ENCODE peak calls at places on chromosomes 1 and 21, in five cellular contexts. One of them, this sample, is unnamed.

GRCh38 chr21:41344146-41344545 is 17.7 kb upstream of the MX2 start:
- DNase-seq in K562: no peak
- DNase-seq in H1: no peak
- DNase-seq in GM12878: no peak
- DNase-seq in HepG2: no peak
- DNase-seq in this sample: no peak

GRCh38 chr1:215957692-215958091 is 390.6 kb downstream of the KCTD3 start:
- DNase-seq in K562: no peak
- DNase-seq in H1: no peak
- DNase-seq in GM12878: no peak
- DNase-seq in HepG2: no peak
- DNase-seq in this sample: no peak

GRCh38 chr1:151314137-151314875 is 12.9 kb downstream of the PI4KB start:
- DNase-seq in H1: no peak
- DNase-seq in HepG2: peak; percentile 15
- DNase-seq in GM12878: no peak
- DNase-seq in K562: no peak
- DNase-seq in this sample: no peak

GRCh38 chr1:34129630-34130029 is 35.4 kb downstream of the CSMD2 start:
- DNase-seq in H1: peak; percentile 40
- DNase-seq in GM12878: no peak
- DNase-seq in K562: no peak
- DNase-seq in HepG2: no peak
- DNase-seq in this sample: no peak

GRCh38 chr21:33936221-33937038 is 20.8 kb upstream of the ATP5PO start:
- DNase-seq in K562: no peak
- DNase-seq in HepG2: no peak
- DNase-seq in H1: no peak
- DNase-seq in GM12878: no peak
- DNase-seq in this sample: no peak

GRCh38 chr1:21664806-21665588 is 4.2 kb downstream of the RAP1GAP start:
- DNase-seq in HepG2: no peak
- DNase-seq in H1: no peak
- DNase-seq in GM12878: no peak
- DNase-seq in K562: no peak
- DNase-seq in this sample: no peak

GRCh38 chr1:51666463-51666862 is 49.6 kb downstream of the OSBPL9 start:
- DNase-seq in HepG2: no peak
- DNase-seq in H1: no peak
- DNase-seq in GM12878: no peak
- DNase-seq in K562: no peak
- DNase-seq in this sample: no peak

GRCh38 chr1:57986432-57986831 is 560.1 kb downstream of the OMA1 start:
- DNase-seq in K562: peak; percentile 0
- DNase-seq in GM12878: no peak
- DNase-seq in H1: no peak
- DNase-seq in HepG2: no peak
- DNase-seq in this sample: no peak

GRCh38 chr1:119766374-119766794 is 2.3 kb downstream of the HMGCS2 start:
- DNase-seq in HepG2: peak; percentile 93
- DNase-seq in H1: no peak
- DNase-seq in K562: no peak
- DNase-seq in GM12878: no peak
- DNase-seq in this sample: no peak

GRCh38 chr1:205658943-205659581 is 21.2 kb downstream of the SLC45A3 start:
- DNase-seq in GM12878: no peak
- DNase-seq in HepG2: peak; percentile 46
- DNase-seq in K562: peak; percentile 88
- DNase-seq in H1: peak; percentile 94
- DNase-seq in this sample: no peak

GRCh38 chr1:243421784-243422183 is 165.9 kb downstream of the SDCCAG8 start:
- DNase-seq in GM12878: no peak
- DNase-seq in HepG2: no peak
- DNase-seq in H1: no peak
- DNase-seq in K562: peak; percentile 71
- DNase-seq in this sample: no peak

GRCh38 chr1:18288609-18289219 is 181.1 kb downstream of the IGSF21 start:
- DNase-seq in HepG2: no peak
- DNase-seq in K562: peak; percentile 24
- DNase-seq in H1: no peak
- DNase-seq in GM12878: no peak
- DNase-seq in this sample: no peak

GRCh38 chr21:44333701-44334636 is 5.2 kb downstream of the CFAP410 start:
- DNase-seq in H1: no peak
- DNase-seq in HepG2: no peak
- DNase-seq in K562: no peak
- DNase-seq in GM12878: no peak
- DNase-seq in this sample: no peak

GRCh38 chr1:36835696-36836095 is 198.6 kb downstream of the GRIK3 start:
- DNase-seq in H1: no peak
- DNase-seq in GM12878: no peak
- DNase-seq in K562: no peak
- DNase-seq in HepG2: no peak
- DNase-seq in this sample: no peak

GRCh38 chr21:45427331-45428271 is 22.6 kb downstream of the COL18A1 start:
- DNase-seq in HepG2: peak; percentile 93
- DNase-seq in H1: no peak
- DNase-seq in GM12878: no peak
- DNase-seq in K562: peak; percentile 73
- DNase-seq in this sample: peak; percentile 67

GRCh38 chr1:202163281-202164270 is 3.2 kb upstream of the PTPN7 start:
- DNase-seq in HepG2: no peak
- DNase-seq in H1: no peak
- DNase-seq in K562: no peak
- DNase-seq in GM12878: no peak
- DNase-seq in this sample: no peak

GRCh38 chr1:3315399-3315798 is 139.1 kb upstream of the ARHGEF16 start:
- DNase-seq in K562: no peak
- DNase-seq in GM12878: no peak
- DNase-seq in HepG2: no peak
- DNase-seq in H1: no peak
- DNase-seq in this sample: no peak

GRCh38 chr1:76625887-76626286 is 241.4 kb upstream of the ST6GALNAC5 start:
- DNase-seq in K562: no peak
- DNase-seq in H1: no peak
- DNase-seq in HepG2: no peak
- DNase-seq in GM12878: no peak
- DNase-seq in this sample: no peak

GRCh38 chr21:36522174-36522810 is 42.4 kb upstream of the CLDN14 start:
- DNase-seq in H1: no peak
- DNase-seq in K562: no peak
- DNase-seq in GM12878: no peak
- DNase-seq in HepG2: no peak
- DNase-seq in this sample: no peak

GRCh38 chr1:171139890-171140289 is 45.2 kb upstream of the FMO2 start:
- DNase-seq in K562: no peak
- DNase-seq in H1: no peak
- DNase-seq in GM12878: no peak
- DNase-seq in HepG2: no peak
- DNase-seq in this sample: no peak

GRCh38 chr1:240555524-240555923 is 56.4 kb downstream of the GREM2 start:
- DNase-seq in K562: no peak
- DNase-seq in GM12878: no peak
- DNase-seq in H1: no peak
- DNase-seq in HepG2: no peak
- DNase-seq in this sample: no peak

GRCh38 chr1:170530972-170531757 is 801 bp upstream of the GORAB start:
- DNase-seq in HepG2: no peak
- DNase-seq in K562: peak; percentile 33
- DNase-seq in H1: no peak
- DNase-seq in GM12878: no peak
- DNase-seq in this sample: no peak

GRCh38 chr1:39900662-39901485 is 843 bp downstream of the MYCL start:
- DNase-seq in H1: peak; percentile 67
- DNase-seq in GM12878: no peak
- DNase-seq in K562: peak; percentile 60
- DNase-seq in HepG2: no peak
- DNase-seq in this sample: no peak

GRCh38 chr1:204102719-204103118 is 29.8 kb downstream of the SOX13 start:
- DNase-seq in H1: no peak
- DNase-seq in K562: peak; percentile 8
- DNase-seq in GM12878: no peak
- DNase-seq in HepG2: peak; percentile 49
- DNase-seq in this sample: peak; percentile 31

GRCh38 chr1:47128221-47128620 is 9.0 kb upstream of the CYP4A22 start:
- DNase-seq in H1: no peak
- DNase-seq in HepG2: no peak
- DNase-seq in K562: no peak
- DNase-seq in GM12878: no peak
- DNase-seq in this sample: no peak
- TF ChIP-seq SRF in H1: no peak
- TF ChIP-seq SRF in HepG2: no peak
- TF ChIP-seq SRF in K562: no peak
- TF ChIP-seq SRF in GM12878: no peak
- TF ChIP-seq SRF in this sample: no peak

DNA sequence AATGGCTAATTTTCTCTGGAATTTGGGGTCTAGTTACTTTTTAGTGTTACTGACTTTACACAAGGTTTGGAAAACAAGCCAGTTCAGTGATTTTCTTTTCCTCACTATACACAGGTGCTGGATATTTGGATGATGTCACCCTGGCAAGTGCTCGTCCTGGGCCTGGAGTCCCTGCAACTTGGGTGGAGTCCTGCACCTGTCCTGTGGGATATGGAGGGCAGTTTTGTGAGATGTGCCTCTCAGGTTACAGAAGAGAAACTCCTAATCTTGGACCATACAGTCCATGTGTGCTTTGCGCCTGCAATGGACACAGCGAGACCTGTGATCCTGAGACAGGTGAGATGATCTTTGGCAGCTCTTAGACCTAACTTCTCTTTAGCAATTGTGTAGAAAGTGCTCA is 64.5 kb upstream of the LAMC2 start:
- DNase-seq in K562: no peak
- DNase-seq in GM12878: no peak
- DNase-seq in HepG2: no peak
- DNase-seq in H1: no peak
- DNase-seq in this sample: no peak
- TF ChIP-seq SP1 in K562: no peak
- TF ChIP-seq SP1 in GM12878: no peak
- TF ChIP-seq SP1 in HepG2: no peak
- TF ChIP-seq SP1 in H1: no peak
- TF ChIP-seq SP1 in this sample: no peak

DNA sequence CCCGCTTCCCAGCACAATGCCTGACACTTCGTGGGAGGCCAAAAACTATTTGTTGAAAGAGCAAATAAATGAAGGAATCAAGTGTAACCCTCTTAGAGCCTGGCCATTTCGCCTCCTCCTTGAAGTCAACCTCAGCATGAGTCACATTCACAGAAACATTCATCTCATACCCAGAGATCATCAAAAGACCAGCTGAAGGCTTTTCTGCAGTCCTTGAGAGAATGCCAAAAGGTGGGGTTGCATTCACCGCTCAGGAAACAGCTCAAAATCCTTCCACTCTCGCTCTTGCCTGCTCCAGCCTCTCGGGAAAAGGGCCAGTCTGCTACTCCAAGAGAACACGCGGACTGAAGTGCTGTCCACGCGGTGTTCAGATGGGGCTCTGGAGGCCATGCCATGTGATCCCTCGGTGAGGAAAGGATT is 90.0 kb downstream of the VWA5B1 start:
- DNase-seq in GM12878: no peak
- DNase-seq in K562: no peak
- DNase-seq in H1: no peak
- DNase-seq in HepG2: no peak
- DNase-seq in this sample: peak; percentile 23
- TF ChIP-seq YY1 in GM12878: no peak
- TF ChIP-seq YY1 in K562: no peak
- TF ChIP-seq YY1 in H1: no peak
- TF ChIP-seq YY1 in HepG2: no peak
- TF ChIP-seq YY1 in this sample: no peak

GRCh38 chr1:19397217-19397945 is 85.3 kb downstream of the SLC66A1 start:
- DNase-seq in H1: no peak
- DNase-seq in K562: no peak
- DNase-seq in HepG2: no peak
- DNase-seq in GM12878: no peak
- DNase-seq in this sample: no peak
- TF ChIP-seq SRF in H1: no peak
- TF ChIP-seq SRF in K562: no peak
- TF ChIP-seq SRF in HepG2: no peak
- TF ChIP-seq SRF in GM12878: no peak
- TF ChIP-seq SRF in this sample: no peak

GRCh38 chr1:193278968-193279367 is 92.6 kb upstream of the B3GALT2 start:
- DNase-seq in GM12878: no peak
- DNase-seq in H1: no peak
- DNase-seq in K562: no peak
- DNase-seq in HepG2: no peak
- DNase-seq in this sample: no peak

GRCh38 chr1:193281894-193282293 is 95.5 kb upstream of the B3GALT2 start:
- DNase-seq in HepG2: no peak
- DNase-seq in H1: no peak
- DNase-seq in GM12878: no peak
- DNase-seq in K562: no peak
- DNase-seq in this sample: no peak

GRCh38 chr1:193284219-193284618 is 97.8 kb upstream of the B3GALT2 start:
- DNase-seq in GM12878: no peak
- DNase-seq in HepG2: no peak
- DNase-seq in K562: no peak
- DNase-seq in H1: no peak
- DNase-seq in this sample: no peak

GRCh38 chr1:193285626-193286025 is 99.2 kb upstream of the B3GALT2 start:
- DNase-seq in K562: no peak
- DNase-seq in HepG2: no peak
- DNase-seq in GM12878: no peak
- DNase-seq in H1: no peak
- DNase-seq in this sample: no peak

DNA sequence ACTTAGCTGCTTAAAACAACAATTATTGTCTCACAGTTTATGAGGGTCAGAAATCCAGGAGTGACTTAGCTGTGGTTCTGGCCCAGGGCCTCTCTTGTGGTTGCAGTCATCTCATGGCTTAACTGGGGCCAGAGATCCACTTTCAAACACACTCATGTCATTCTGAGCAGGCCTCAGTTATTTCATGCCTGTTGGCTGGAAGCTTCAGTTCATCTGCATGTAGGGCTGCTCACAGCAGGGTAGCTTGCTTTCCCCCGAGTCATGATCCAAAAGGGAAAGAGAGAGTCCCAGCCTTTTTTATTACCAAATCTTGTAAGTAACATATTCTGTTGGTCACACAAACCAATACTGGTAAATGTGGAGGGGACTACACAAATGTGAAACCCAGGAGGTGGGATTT is 96.6 kb upstream of the B3GALT2 start:
- DNase-seq in GM12878: no peak
- DNase-seq in H1: peak; percentile 52
- DNase-seq in K562: peak; percentile 7
- DNase-seq in HepG2: no peak
- DNase-seq in this sample: no peak
- TF ChIP-seq SP1 in GM12878: no peak
- TF ChIP-seq SP1 in H1: no peak
- TF ChIP-seq SP1 in K562: no peak
- TF ChIP-seq SP1 in HepG2: no peak
- TF ChIP-seq SP1 in this sample: no peak

This sample was measured in HCT116.